ENCODE peak calls at places on chromosome 15, in ten cellular contexts. I, Q, C, X, E, U, F, N, B and H are unnamed samples.

GRCh38 chr15:58340176-58340575 is 91.6 kb upstream of the LIPC start:
- DNase-seq in I (no peak), Q (no peak), C (no peak), X (no peak), E (no peak), U (no peak), F (no peak), N (peak; percentile 24), B (no peak), H (no peak)

GRCh38 chr15:73697033-73697467 is 12.9 kb downstream of the CD276 start:
- DNase-seq in I (peak; percentile 88), Q (peak; percentile 77), C (no peak), X (peak; percentile 51), E (peak; percentile 98), U (peak; percentile 84), F (peak; percentile 57), N (peak; percentile 94), B (peak; percentile 80), H (peak; percentile 38)

GRCh38 chr15:66578286-66578875 is 12.6 kb upstream of the LCTL start:
- DNase-seq in I (no peak), Q (no peak), C (no peak), X (no peak), E (peak; percentile 77), U (no peak), F (no peak), N (peak; percentile 77), B (no peak), H (peak; percentile 76)

GRCh38 chr15:64045774-64046346 is 425 bp downstream of the DAPK2 start:
- DNase-seq in I (peak; percentile 32), Q (no peak), C (peak; percentile 40), X (no peak), E (no peak), U (peak; percentile 68), F (no peak), N (peak; percentile 23), B (no peak), H (no peak)

GRCh38 chr15:55942332-55942731 is 51.1 kb downstream of the NEDD4 start:
- DNase-seq in I (no peak), Q (no peak), C (no peak), X (no peak), E (no peak), U (no peak), F (no peak), N (no peak), B (no peak), H (no peak)

GRCh38 chr15:67120839-67121540 is 55.6 kb downstream of the SMAD3 start:
- DNase-seq in I (peak; percentile 91), Q (peak; percentile 62), C (no peak), X (peak; percentile 80), E (peak; percentile 95), U (peak; percentile 93), F (peak; percentile 36), N (peak; percentile 88), B (peak; percentile 82), H (peak; percentile 93)

GRCh38 chr15:98583758-98584157 is 64.6 kb upstream of the IGF1R start:
- DNase-seq in I (no peak), Q (no peak), C (no peak), X (no peak), E (no peak), U (no peak), F (no peak), N (no peak), B (no peak), H (no peak)

GRCh38 chr15:76206325-76206976 is 104.8 kb downstream of the ETFA start:
- DNase-seq in I (peak; percentile 81), Q (no peak), C (no peak), X (no peak), E (peak; percentile 91), U (no peak), F (peak; percentile 69), N (peak; percentile 92), B (no peak), H (peak; percentile 34)

GRCh38 chr15:88858934-88859333 is 36.4 kb downstream of the HAPLN3 start:
- DNase-seq in I (no peak), Q (no peak), C (no peak), X (no peak), E (no peak), U (no peak), F (no peak), N (no peak), B (no peak), H (no peak)

GRCh38 chr15:79606831-79607355 is 174.8 kb downstream of the MINAR1 start:
- DNase-seq in I (no peak), Q (no peak), C (no peak), X (no peak), E (no peak), U (no peak), F (no peak), N (no peak), B (no peak), H (no peak)

GRCh38 chr15:53675832-53676231 is 83.6 kb downstream of the WDR72 start:
- DNase-seq in I (no peak), Q (no peak), C (no peak), X (no peak), E (no peak), U (no peak), F (no peak), N (no peak), B (no peak), H (no peak)